ENCODE peak calls at places on chromosomes 7 and 10, in four cellular contexts. V is heart right ventricle, K is Panc1, N is dorsolateral prefrontal cortex. X is an unnamed sample.

GRCh38 chr10:27819781-27820531 is 74.3 kb upstream of the MKX start:
- DNase-seq in K (no peak), V (peak; percentile 55), N (no peak), X (peak; percentile 34)

GRCh38 chr10:18312385-18313145 is 172.3 kb downstream of the CACNB2 start:
- DNase-seq in V (peak; percentile 29), K (no peak), N (no peak), X (peak; percentile 21)

GRCh38 chr10:118827466-118828155 is 72.8 kb upstream of the CACUL1 start:
- DNase-seq in N (no peak), K (no peak), V (no peak), X (no peak)

GRCh38 chr10:48924988-48925387 is 14.7 kb downstream of the LRRC18 start:
- DNase-seq in V (no peak), N (no peak), K (no peak), X (no peak)

GRCh38 chr10:59623823-59624535 is 85.7 kb downstream of the SLC16A9 start:
- DNase-seq in V (peak; percentile 62), K (no peak), N (no peak), X (no peak)

GRCh38 chr10:71767420-71768035 is 5.8 kb downstream of the VSIR start:
- DNase-seq in K (no peak), N (no peak), V (peak; percentile 86), X (no peak)

GRCh38 chr7:37784015-37784414 is 64.4 kb upstream of the NME8 start:
- DNase-seq in N (no peak), K (no peak), V (no peak), X (no peak)

GRCh38 chr7:14899065-14899464 is 3.5 kb downstream of the DGKB start:
- DNase-seq in K (no peak), N (no peak), V (no peak), X (no peak)

GRCh38 chr10:61733358-61733940 is 70.7 kb downstream of the CABCOCO1 start:
- DNase-seq in V (no peak), K (peak; percentile 46), N (no peak), X (no peak)

GRCh38 chr10:71649631-71650030 is 69.9 kb downstream of the C10orf105 start:
- DNase-seq in N (no peak), K (no peak), V (no peak), X (no peak)

GRCh38 chr10:77592946-77593636 is 44.5 kb downstream of the KCNMA1 start:
- DNase-seq in N (no peak), K (peak; percentile 83), V (no peak), X (peak; percentile 72)

GRCh38 chr10:13953371-13953770 is 366.6 kb downstream of the PRPF18 start:
- DNase-seq in K (no peak), V (no peak), N (no peak), X (no peak)

GRCh38 chr10:104440221-104440620 is 86.6 kb downstream of the CFAP58 start:
- DNase-seq in K (no peak), V (no peak), N (no peak), X (no peak)

GRCh38 chr7:2048531-2048930 is 184.2 kb downstream of the MAD1L1 start:
- DNase-seq in K (no peak), V (no peak), N (no peak), X (no peak)

GRCh38 chr10:3931901-3932300 is 146.9 kb upstream of the KLF6 start:
- DNase-seq in K (no peak), N (no peak), V (no peak), X (no peak)

GRCh38 chr7:155214328-155214986 is 83.2 kb upstream of the INSIG1 start:
- DNase-seq in N (no peak), K (no peak), V (no peak), X (no peak)

GRCh38 chr10:117541405-117541908 is 1.1 kb upstream of the EMX2 start:
- DNase-seq in K (no peak), N (peak; percentile 45), V (no peak), X (peak; percentile 45)
- H3K4me3 ChIP-seq in K (no peak overlapping the region), N (peak overlapping the region; percentile 57), V (peak overlapping the region; percentile 42), X (peak overlapping the region; percentile 86)

GRCh38 chr7:112260941-112261340 is 54.4 kb downstream of the ZNF277 start:
- DNase-seq in V (no peak), K (no peak), N (no peak), X (no peak)

GRCh38 chr7:112254709-112255387 is 48.4 kb downstream of the ZNF277 start:
- DNase-seq in N (no peak), K (no peak), V (no peak), X (no peak)

GRCh38 chr7:112254166-112254565 is 47.7 kb downstream of the ZNF277 start:
- DNase-seq in K (no peak), V (no peak), N (no peak), X (no peak)

GRCh38 chr7:112255388-112255720 is 48.9 kb downstream of the ZNF277 start:
- DNase-seq in K (no peak), V (no peak), N (no peak), X (no peak)

GRCh38 chr7:112257073-112257472 is 50.6 kb downstream of the ZNF277 start:
- DNase-seq in N (no peak), K (no peak), V (no peak), X (no peak)
- H3K27me3 ChIP-seq in N (no peaks in the 10 kb centered on the region), K (no peaks in the 10 kb centered on the region), V (no peaks in the 10 kb centered on the region), X (no peaks in the 10 kb centered on the region)

GRCh38 chr10:128080231-128080630 is 46.0 kb downstream of the MKI67 start:
- DNase-seq in N (no peak), K (no peak), V (no peak), X (no peak)
- H3K4me3 ChIP-seq in N (no peak overlapping the region), K (no peak overlapping the region), V (no peak overlapping the region), X (no peak overlapping the region)

GRCh38 chr7:28510022-28510367 is 97.7 kb downstream of the CREB5 start:
- DNase-seq in V (no peak), N (no peak), K (no peak), X (no peak)
- H3K27me3 ChIP-seq in V (no peaks in the 10 kb centered on the region), N (no peaks in the 10 kb centered on the region), K (peaks cover 23% of the 10 kb centered on the region), X (no peaks in the 10 kb centered on the region)

DNA sequence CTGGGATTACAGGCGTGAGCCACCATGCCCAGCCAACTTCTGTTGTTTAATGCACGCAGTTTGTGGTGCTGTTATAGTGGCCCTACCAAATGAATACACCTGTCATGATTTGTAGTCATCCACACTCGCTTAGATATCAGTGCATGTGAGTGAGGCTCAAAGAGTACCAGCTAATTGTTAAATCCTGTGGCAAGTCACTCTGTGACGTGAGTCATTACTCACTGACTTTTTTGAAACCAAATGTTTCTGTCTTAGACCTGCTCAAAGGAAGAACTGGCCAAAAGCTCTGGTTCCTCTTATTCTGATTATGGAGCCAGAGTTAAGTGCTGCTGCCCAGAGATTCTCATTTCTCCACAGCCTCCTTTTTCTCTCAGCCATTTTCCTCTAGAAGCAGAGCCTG is 109.4 kb downstream of the PRKAG2 start:
- DNase-seq in V (no peak), N (no peak), K (no peak), X (no peak)
- H3K4me3 ChIP-seq in V (no peak overlapping the region), N (no peak overlapping the region), K (no peak overlapping the region), X (no peak overlapping the region)

GRCh38 chr10:117719558-117719957 is 177.0 kb downstream of the EMX2 start:
- DNase-seq in V (no peak), N (no peak), K (no peak), X (no peak)

GRCh38 chr10:117720931-117721826 is 178.6 kb downstream of the EMX2 start:
- DNase-seq in K (no peak), V (no peak), N (no peak), X (no peak)

GRCh38 chr10:117718970-117719369 is 176.4 kb downstream of the EMX2 start:
- DNase-seq in N (no peak), K (no peak), V (no peak), X (no peak)

GRCh38 chr10:117721883-117722282 is 179.3 kb downstream of the EMX2 start:
- DNase-seq in V (no peak), K (no peak), N (no peak), X (no peak)

GRCh38 chr10:117723343-117723742 is 180.8 kb downstream of the EMX2 start:
- DNase-seq in K (no peak), N (no peak), V (no peak), X (no peak)
- H3K27me3 ChIP-seq in K (peaks cover 8% of the 10 kb centered on the region), N (no peaks in the 10 kb centered on the region), V (peaks cover 27% of the 10 kb centered on the region), X (no peaks in the 10 kb centered on the region)

GRCh38 chr7:128937271-128937646 is 468 bp upstream of the IRF5 start:
- DNase-seq in V (no peak), N (no peak), K (no peak), X (no peak)
- H3K4me3 ChIP-seq in V (peak overlapping the region; percentile 58), N (peak overlapping the region; percentile 64), K (peak overlapping the region; percentile 54), X (no peak overlapping the region)

DNA sequence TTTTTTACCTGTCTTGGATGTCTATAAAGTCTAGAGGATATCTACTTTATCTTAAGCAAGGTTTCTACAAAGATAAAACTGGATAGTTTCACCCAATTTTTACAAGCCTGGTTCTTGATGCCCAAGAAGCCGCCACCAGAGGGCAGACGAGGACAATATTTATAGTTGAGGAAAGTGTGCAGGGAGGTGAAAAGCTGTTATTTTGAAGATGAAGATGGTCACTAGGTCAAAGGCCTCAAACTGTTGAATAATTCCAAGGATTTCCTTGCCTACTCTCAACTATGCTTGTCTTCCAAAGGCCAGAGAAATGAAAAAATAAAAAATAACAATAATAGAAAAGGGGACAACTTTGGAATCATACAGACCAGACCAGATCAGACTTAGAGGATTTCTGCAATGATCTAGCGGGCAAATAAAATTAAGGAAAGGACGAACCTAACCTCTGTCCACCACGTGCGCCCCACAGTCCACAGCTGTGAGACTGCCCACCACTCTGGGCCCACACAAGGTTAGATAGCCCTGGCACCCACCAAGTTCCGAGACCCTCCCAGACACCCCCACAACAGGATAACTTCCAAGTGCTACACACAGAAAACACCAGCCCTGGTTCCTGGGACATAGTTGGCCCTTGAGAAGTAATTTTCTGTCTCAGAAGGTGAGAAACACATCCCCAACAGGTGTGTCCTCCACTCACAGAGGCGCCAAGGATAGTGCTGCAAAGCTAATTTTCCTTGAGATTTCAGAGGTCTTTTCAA is 2.8 kb downstream of the PKD1L1 start:
- DNase-seq in N (peak; percentile 85), K (peak; percentile 22), V (peak; percentile 82), X (no peak)
- H3K27me3 ChIP-seq in N (no peaks in the 10 kb centered on the region), K (no peaks in the 10 kb centered on the region), V (no peaks in the 10 kb centered on the region), X (no peaks in the 10 kb centered on the region)

DNA sequence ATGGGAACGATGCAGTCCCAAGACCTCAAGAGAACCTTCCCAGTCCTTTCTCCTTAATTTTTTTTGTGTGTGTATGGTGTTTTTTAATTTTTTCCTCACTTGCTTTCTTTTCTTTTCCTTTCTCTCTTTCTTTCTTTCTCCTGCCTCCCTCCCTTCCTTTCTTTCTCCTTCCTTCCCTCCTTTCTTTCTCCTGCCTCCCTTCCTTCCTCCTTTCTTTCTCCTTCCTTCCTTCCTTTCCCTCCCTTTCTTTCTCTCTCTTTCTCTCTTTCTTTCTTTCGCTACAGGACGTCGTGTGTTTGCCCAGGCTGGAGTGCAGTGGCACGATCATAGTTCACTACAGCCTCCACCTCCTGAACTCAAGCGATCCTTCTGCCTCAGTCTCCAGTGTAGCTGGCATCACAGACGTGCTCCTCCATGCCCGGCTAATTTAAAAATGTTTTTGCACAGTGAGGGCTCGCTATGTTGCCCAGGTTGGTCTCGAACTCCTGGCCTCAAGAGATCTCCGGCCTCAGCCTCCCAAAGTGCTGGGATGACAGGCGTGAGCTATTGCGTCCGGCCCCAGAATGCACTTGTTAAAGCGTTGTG is 709 bp upstream of the NIPSNAP2 start:
- DNase-seq in N (no peak), K (no peak), V (no peak), X (no peak)
- H3K4me3 ChIP-seq in N (peak overlapping the region; percentile 68), K (peak overlapping the region; percentile 69), V (peak overlapping the region; percentile 72), X (peak overlapping the region; percentile 51)

DNA sequence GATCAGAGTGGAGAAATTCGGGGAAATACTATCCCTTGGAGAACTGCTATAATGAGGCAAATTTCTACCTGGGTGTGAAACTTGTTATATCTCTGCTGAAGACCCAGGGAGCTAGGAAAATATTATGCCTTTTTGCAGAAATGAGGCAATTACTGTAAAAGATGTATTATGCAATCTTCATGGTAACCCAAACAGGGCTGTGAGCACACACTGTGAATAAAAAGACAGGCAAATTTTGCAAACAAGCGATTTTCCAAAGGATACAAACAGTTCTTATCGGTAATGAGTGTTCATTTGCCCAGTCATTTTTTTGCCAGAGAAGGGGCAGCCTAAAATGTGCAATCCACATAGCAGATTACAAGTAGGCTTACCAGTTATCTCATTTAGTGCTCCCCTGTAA is 205.7 kb downstream of the HECW1 start:
- DNase-seq in N (no peak), V (no peak), K (no peak), X (no peak)
- H3K27me3 ChIP-seq in N (no peaks in the 10 kb centered on the region), V (peaks cover 5% of the 10 kb centered on the region), K (no peaks in the 10 kb centered on the region), X (no peaks in the 10 kb centered on the region)

X was measured in kidney epithelial cell.